ENCODE peak calls at places on chromosomes 6 and 20, in eight cellular contexts. One of them, this sample, is unnamed. For H3K4me1, the result is how much of the 10 kb centered on the place peaks cover.

GRCh38 chr6:137923866-137924616 is 57.0 kb downstream of the TNFAIP3 start:
- DNase-seq in ascending aorta: no peak
- DNase-seq in tibial artery: no peak
- DNase-seq in psoas muscle: no peak
- DNase-seq in K562: no peak
- DNase-seq in HCT116: no peak
- DNase-seq in ovary: no peak
- DNase-seq in tibial nerve: no peak
- DNase-seq in this sample: no peak

GRCh38 chr6:14661188-14661587 is 543.6 kb downstream of the CD83 start:
- DNase-seq in ascending aorta: no peak
- DNase-seq in tibial artery: no peak
- DNase-seq in psoas muscle: no peak
- DNase-seq in K562: no peak
- DNase-seq in HCT116: no peak
- DNase-seq in ovary: no peak
- DNase-seq in tibial nerve: no peak
- DNase-seq in this sample: no peak

GRCh38 chr20:19975436-19975799 is 41.7 kb upstream of the NAA20 start:
- DNase-seq in ascending aorta: no peak
- DNase-seq in tibial artery: no peak
- DNase-seq in psoas muscle: no peak
- DNase-seq in K562: no peak
- DNase-seq in HCT116: no peak
- DNase-seq in ovary: peak
- DNase-seq in tibial nerve: no peak
- DNase-seq in this sample: no peak

GRCh38 chr20:38905375-38905774 is 20.8 kb upstream of the FAM83D start:
- DNase-seq in ascending aorta: no peak
- DNase-seq in tibial artery: no peak
- DNase-seq in psoas muscle: no peak
- DNase-seq in K562: no peak
- DNase-seq in HCT116: no peak
- DNase-seq in ovary: no peak
- DNase-seq in tibial nerve: no peak
- DNase-seq in this sample: no peak

GRCh38 chr20:54486583-54486982 is 11.2 kb downstream of the DOK5 start:
- DNase-seq in ascending aorta: no peak
- DNase-seq in tibial artery: no peak
- DNase-seq in psoas muscle: no peak
- DNase-seq in K562: no peak
- DNase-seq in HCT116: no peak
- DNase-seq in ovary: no peak
- DNase-seq in tibial nerve: no peak
- DNase-seq in this sample: no peak

GRCh38 chr20:43681468-43681942 is 14.6 kb downstream of the MYBL2 start:
- DNase-seq in ascending aorta: no peak
- DNase-seq in tibial artery: no peak
- DNase-seq in psoas muscle: no peak
- DNase-seq in K562: no peak
- DNase-seq in HCT116: no peak
- DNase-seq in ovary: no peak
- DNase-seq in tibial nerve: no peak
- DNase-seq in this sample: no peak

GRCh38 chr20:43963233-43963632 is 48.6 kb downstream of the TOX2 start:
- DNase-seq in ascending aorta: no peak
- DNase-seq in tibial artery: peak
- DNase-seq in psoas muscle: no peak
- DNase-seq in K562: no peak
- DNase-seq in HCT116: no peak
- DNase-seq in ovary: no peak
- DNase-seq in tibial nerve: no peak
- DNase-seq in this sample: peak

GRCh38 chr20:46253391-46253790 is 54.9 kb downstream of the CDH22 start:
- DNase-seq in ascending aorta: no peak
- DNase-seq in tibial artery: no peak
- DNase-seq in psoas muscle: no peak
- DNase-seq in K562: no peak
- DNase-seq in HCT116: peak
- DNase-seq in ovary: no peak
- DNase-seq in tibial nerve: no peak
- DNase-seq in this sample: no peak

GRCh38 chr6:41602864-41603608 is 35.2 kb upstream of the MDFI start:
- DNase-seq in ascending aorta: peak
- DNase-seq in tibial artery: peak
- DNase-seq in psoas muscle: peak
- DNase-seq in K562: peak
- DNase-seq in HCT116: peak
- DNase-seq in ovary: peak
- DNase-seq in tibial nerve: peak
- DNase-seq in this sample: peak

GRCh38 chr6:109580519-109580918 is 97.5 kb upstream of the ZBTB24 start:
- DNase-seq in ascending aorta: no peak
- DNase-seq in tibial artery: no peak
- DNase-seq in psoas muscle: no peak
- DNase-seq in K562: no peak
- DNase-seq in HCT116: no peak
- DNase-seq in ovary: no peak
- DNase-seq in tibial nerve: no peak
- DNase-seq in this sample: no peak

GRCh38 chr6:133495205-133495903 is 254.2 kb downstream of the EYA4 start:
- DNase-seq in ascending aorta: no peak
- DNase-seq in tibial artery: no peak
- DNase-seq in psoas muscle: no peak
- DNase-seq in K562: no peak
- DNase-seq in HCT116: no peak
- DNase-seq in ovary: no peak
- DNase-seq in tibial nerve: no peak
- DNase-seq in this sample: no peak
- H3K4me1 ChIP-seq in ascending aorta: under half
- H3K4me1 ChIP-seq in tibial artery: under half
- H3K4me1 ChIP-seq in psoas muscle: under half
- H3K4me1 ChIP-seq in K562: under half
- H3K4me1 ChIP-seq in HCT116: under half
- H3K4me1 ChIP-seq in ovary: under half
- H3K4me1 ChIP-seq in tibial nerve: under half
- H3K4me1 ChIP-seq in this sample: under half

DNA sequence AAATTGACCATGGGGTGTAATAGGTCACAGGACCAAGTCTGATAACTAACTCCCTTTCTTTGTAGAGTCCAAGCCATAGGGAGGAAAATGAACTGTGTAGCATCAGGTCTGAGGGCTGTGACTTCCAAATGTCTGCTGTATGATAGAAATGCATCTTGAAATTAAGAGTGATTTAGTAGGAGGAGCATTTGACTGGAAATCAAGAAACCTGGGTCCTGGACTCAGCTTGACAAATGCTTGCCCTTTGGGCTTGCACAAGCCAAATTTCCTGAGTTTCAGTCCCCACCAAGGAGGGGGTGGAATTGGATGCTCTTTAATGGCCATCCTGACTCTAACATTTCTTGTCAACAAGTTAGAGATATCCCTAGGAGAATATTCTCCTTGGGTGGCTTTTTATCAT is 187.0 kb downstream of the PDE7B start:
- DNase-seq in ascending aorta: no peak
- DNase-seq in tibial artery: no peak
- DNase-seq in psoas muscle: no peak
- DNase-seq in K562: no peak
- DNase-seq in HCT116: no peak
- DNase-seq in ovary: no peak
- DNase-seq in tibial nerve: no peak
- DNase-seq in this sample: no peak
- H3K4me1 ChIP-seq in ascending aorta: under half
- H3K4me1 ChIP-seq in tibial artery: under half
- H3K4me1 ChIP-seq in psoas muscle: under half
- H3K4me1 ChIP-seq in K562: under half
- H3K4me1 ChIP-seq in HCT116: under half
- H3K4me1 ChIP-seq in ovary: under half
- H3K4me1 ChIP-seq in tibial nerve: under half
- H3K4me1 ChIP-seq in this sample: under half

DNA sequence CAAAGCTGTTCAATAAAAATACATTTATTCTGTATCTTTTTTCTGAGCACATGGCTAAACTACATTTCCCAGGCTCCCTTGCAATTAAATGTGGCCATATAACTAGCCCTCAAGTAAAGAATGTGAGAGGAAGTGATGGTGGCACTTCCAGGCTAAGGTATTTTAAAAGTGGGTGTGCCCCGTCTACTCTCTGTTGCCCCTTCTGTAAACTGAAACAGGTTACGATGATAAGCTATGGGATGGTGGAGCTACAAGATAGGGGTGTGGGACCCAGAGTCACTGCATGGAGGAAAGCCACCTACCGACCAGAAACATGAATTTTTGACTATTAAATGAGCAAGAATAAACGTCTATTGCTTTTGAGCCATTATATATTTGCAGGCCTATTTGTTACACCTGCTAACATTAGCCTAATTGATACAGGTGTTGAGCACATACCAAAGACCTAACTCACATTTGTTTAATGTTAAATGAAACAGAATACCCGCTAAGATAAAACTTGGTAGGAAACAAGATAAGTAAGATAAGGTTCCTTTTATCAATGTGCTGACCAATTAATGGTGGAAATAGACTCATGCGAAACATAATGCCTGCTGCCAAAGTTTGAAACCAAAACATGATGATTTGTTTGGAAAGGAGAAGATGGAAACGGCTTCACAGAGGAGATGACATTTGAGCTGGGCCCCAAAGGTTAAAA is 3.0 kb downstream of the FYN start:
- DNase-seq in ascending aorta: no peak
- DNase-seq in tibial artery: no peak
- DNase-seq in psoas muscle: no peak
- DNase-seq in K562: peak
- DNase-seq in HCT116: no peak
- DNase-seq in ovary: no peak
- DNase-seq in tibial nerve: no peak
- DNase-seq in this sample: no peak
- H3K4me1 ChIP-seq in ascending aorta: under half
- H3K4me1 ChIP-seq in tibial artery: under half
- H3K4me1 ChIP-seq in psoas muscle: under half
- H3K4me1 ChIP-seq in K562: under half
- H3K4me1 ChIP-seq in HCT116: under half
- H3K4me1 ChIP-seq in ovary: under half
- H3K4me1 ChIP-seq in tibial nerve: under half
- H3K4me1 ChIP-seq in this sample: under half

DNA sequence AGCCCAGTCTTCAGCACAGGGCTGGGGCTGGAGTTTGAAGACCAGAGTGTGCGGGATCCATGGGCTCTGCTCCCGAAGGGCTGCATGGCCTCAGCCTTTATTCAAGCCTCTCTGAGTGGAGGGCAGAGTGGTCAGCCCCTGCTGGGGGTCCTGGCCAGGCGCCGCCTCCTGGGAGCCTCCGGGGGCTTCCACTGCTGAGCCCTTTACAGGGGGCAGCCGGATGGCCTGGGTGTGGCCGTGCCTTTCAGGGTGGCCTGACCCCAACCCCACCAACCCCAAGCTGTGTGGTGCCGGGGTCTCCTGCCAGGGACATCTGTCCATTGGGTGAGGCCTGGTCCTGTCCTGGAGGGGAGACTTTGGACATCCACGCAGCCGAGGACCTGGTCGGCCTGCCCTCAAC is 76.0 kb upstream of the SLCO4A1 start:
- DNase-seq in ascending aorta: no peak
- DNase-seq in tibial artery: no peak
- DNase-seq in psoas muscle: no peak
- DNase-seq in K562: no peak
- DNase-seq in HCT116: no peak
- DNase-seq in ovary: no peak
- DNase-seq in tibial nerve: no peak
- DNase-seq in this sample: no peak
- H3K4me1 ChIP-seq in ascending aorta: under half
- H3K4me1 ChIP-seq in tibial artery: under half
- H3K4me1 ChIP-seq in psoas muscle: under half
- H3K4me1 ChIP-seq in K562: half or more
- H3K4me1 ChIP-seq in HCT116: under half
- H3K4me1 ChIP-seq in ovary: under half
- H3K4me1 ChIP-seq in tibial nerve: under half
- H3K4me1 ChIP-seq in this sample: under half

DNA sequence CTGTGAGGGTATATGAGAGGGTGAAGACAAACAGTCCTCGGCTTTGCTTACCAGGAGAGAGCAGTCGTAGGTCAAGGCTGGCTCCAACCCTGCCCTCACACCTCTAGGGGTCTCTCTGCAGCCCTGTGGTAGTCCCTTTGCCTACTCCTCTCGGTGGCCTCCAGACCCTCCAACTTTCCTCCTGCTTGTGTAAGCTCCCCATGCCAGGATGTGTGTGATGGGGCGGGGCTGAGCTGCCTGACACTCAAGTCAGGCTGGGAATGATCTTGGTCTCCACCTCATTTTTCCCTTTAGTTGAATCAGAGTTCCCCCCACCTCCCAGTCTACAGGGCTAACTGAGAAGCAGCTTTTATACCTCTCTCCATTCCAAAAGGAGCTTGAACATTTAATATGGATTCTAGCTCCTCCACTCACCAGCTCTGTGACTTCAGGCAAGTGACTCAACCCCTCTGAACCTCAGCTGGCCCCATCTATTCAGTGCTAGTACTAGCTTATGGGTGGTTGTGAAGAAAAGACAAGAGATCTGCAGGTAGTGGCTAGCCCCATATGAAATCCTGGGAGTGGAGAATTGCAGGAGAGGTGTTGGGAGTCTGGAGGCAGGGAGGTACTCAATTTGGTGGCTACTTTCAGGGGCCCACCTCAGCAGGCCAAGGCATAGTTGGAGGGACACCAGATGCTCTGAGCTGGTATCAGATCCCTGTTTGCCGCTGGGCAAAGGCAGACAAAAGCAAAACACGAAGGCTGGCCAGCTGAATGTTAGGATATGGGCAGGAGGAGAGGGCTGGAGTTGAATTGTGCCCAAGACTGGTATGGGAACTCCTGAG is 971 bp downstream of the SLC29A1 start:
- DNase-seq in ascending aorta: peak
- DNase-seq in tibial artery: no peak
- DNase-seq in psoas muscle: no peak
- DNase-seq in K562: peak
- DNase-seq in HCT116: no peak
- DNase-seq in ovary: no peak
- DNase-seq in tibial nerve: no peak
- DNase-seq in this sample: no peak
- H3K4me1 ChIP-seq in ascending aorta: under half
- H3K4me1 ChIP-seq in tibial artery: half or more
- H3K4me1 ChIP-seq in psoas muscle: half or more
- H3K4me1 ChIP-seq in K562: half or more
- H3K4me1 ChIP-seq in HCT116: half or more
- H3K4me1 ChIP-seq in ovary: under half
- H3K4me1 ChIP-seq in tibial nerve: under half
- H3K4me1 ChIP-seq in this sample: under half

GRCh38 chr6:87174078-87174579 is 18.8 kb downstream of the ZNF292 start:
- DNase-seq in ascending aorta: no peak
- DNase-seq in tibial artery: no peak
- DNase-seq in psoas muscle: no peak
- DNase-seq in K562: no peak
- DNase-seq in HCT116: no peak
- DNase-seq in ovary: no peak
- DNase-seq in tibial nerve: no peak
- DNase-seq in this sample: no peak
- H3K4me1 ChIP-seq in ascending aorta: under half
- H3K4me1 ChIP-seq in tibial artery: half or more
- H3K4me1 ChIP-seq in psoas muscle: under half
- H3K4me1 ChIP-seq in K562: under half
- H3K4me1 ChIP-seq in HCT116: under half
- H3K4me1 ChIP-seq in ovary: under half
- H3K4me1 ChIP-seq in tibial nerve: under half
- H3K4me1 ChIP-seq in this sample: under half